ENCODE peak calls at places on chromosomes 5 and 9, in five cellular contexts. One of them, this sample, is unnamed.

GRCh38 chr9:112487799-112488345 is 1.2 kb downstream of the KIAA1958 start:
- DNase-seq in hepatocyte: peak
- DNase-seq in HFFc6: no peak
- DNase-seq in omental fat pad: no peak
- DNase-seq in GM06990: no peak
- DNase-seq in this sample: no peak

GRCh38 chr9:113598883-113599282 is 135.4 kb downstream of the RGS3 start:
- DNase-seq in GM06990: no peak
- DNase-seq in hepatocyte: no peak
- DNase-seq in HFFc6: no peak
- DNase-seq in omental fat pad: no peak
- DNase-seq in this sample: no peak

GRCh38 chr5:128036961-128037360 is 46.6 kb upstream of the SLC12A2 start:
- DNase-seq in GM06990: no peak
- DNase-seq in omental fat pad: no peak
- DNase-seq in HFFc6: no peak
- DNase-seq in hepatocyte: no peak
- DNase-seq in this sample: no peak

GRCh38 chr5:53019320-53019719 is 30.2 kb downstream of the ITGA2 start:
- DNase-seq in GM06990: no peak
- DNase-seq in hepatocyte: no peak
- DNase-seq in HFFc6: peak
- DNase-seq in omental fat pad: no peak
- DNase-seq in this sample: no peak

GRCh38 chr9:127390563-127390962 is 6.4 kb upstream of the SLC2A8 start:
- DNase-seq in hepatocyte: peak
- DNase-seq in GM06990: no peak
- DNase-seq in omental fat pad: no peak
- DNase-seq in HFFc6: no peak
- DNase-seq in this sample: no peak

GRCh38 chr5:76443399-76443798 is 40.3 kb downstream of the IQGAP2 start:
- DNase-seq in hepatocyte: no peak
- DNase-seq in GM06990: no peak
- DNase-seq in omental fat pad: no peak
- DNase-seq in HFFc6: no peak
- DNase-seq in this sample: no peak

GRCh38 chr9:121393318-121393717 is 23.3 kb upstream of the STOM start:
- DNase-seq in HFFc6: no peak
- DNase-seq in omental fat pad: no peak
- DNase-seq in GM06990: no peak
- DNase-seq in hepatocyte: no peak
- DNase-seq in this sample: no peak

GRCh38 chr9:91727316-91727861 is 222.6 kb downstream of the ROR2 start:
- DNase-seq in omental fat pad: no peak
- DNase-seq in hepatocyte: peak
- DNase-seq in HFFc6: peak
- DNase-seq in GM06990: no peak
- DNase-seq in this sample: no peak

GRCh38 chr5:178248750-178249149 is 16.1 kb upstream of the PHYKPL start:
- DNase-seq in HFFc6: no peak
- DNase-seq in hepatocyte: no peak
- DNase-seq in omental fat pad: no peak
- DNase-seq in GM06990: no peak
- DNase-seq in this sample: no peak

GRCh38 chr5:30100148-30100547 is 1093.3 kb upstream of the CDH6 start:
- DNase-seq in omental fat pad: no peak
- DNase-seq in GM06990: no peak
- DNase-seq in hepatocyte: no peak
- DNase-seq in HFFc6: no peak
- DNase-seq in this sample: no peak

GRCh38 chr5:146041180-146041789 is 64.1 kb downstream of the PLAC8L1 start:
- DNase-seq in hepatocyte: no peak
- DNase-seq in HFFc6: no peak
- DNase-seq in omental fat pad: no peak
- DNase-seq in GM06990: no peak
- DNase-seq in this sample: no peak

GRCh38 chr9:70049672-70050271 is 6.1 kb downstream of the MAMDC2 start:
- DNase-seq in hepatocyte: peak
- DNase-seq in GM06990: no peak
- DNase-seq in omental fat pad: no peak
- DNase-seq in HFFc6: peak
- DNase-seq in this sample: no peak

GRCh38 chr5:169933127-169933526 is 47.2 kb downstream of the INSYN2B start:
- DNase-seq in HFFc6: no peak
- DNase-seq in omental fat pad: no peak
- DNase-seq in GM06990: no peak
- DNase-seq in hepatocyte: no peak
- DNase-seq in this sample: no peak

GRCh38 chr5:10536931-10537579 is 26.8 kb upstream of the ANKRD33B start:
- DNase-seq in omental fat pad: no peak
- DNase-seq in hepatocyte: no peak
- DNase-seq in GM06990: peak
- DNase-seq in HFFc6: no peak
- DNase-seq in this sample: no peak

GRCh38 chr5:147439253-147439652 is 70.6 kb downstream of the DPYSL3 start:
- DNase-seq in GM06990: no peak
- DNase-seq in hepatocyte: no peak
- DNase-seq in omental fat pad: no peak
- DNase-seq in HFFc6: peak
- DNase-seq in this sample: no peak

GRCh38 chr9:137295313-137296213 is 6.5 kb downstream of the NRARP start:
- DNase-seq in hepatocyte: peak
- DNase-seq in HFFc6: no peak
- DNase-seq in omental fat pad: no peak
- DNase-seq in GM06990: peak
- DNase-seq in this sample: peak

GRCh38 chr5:157983906-157984551 is 125.1 kb upstream of the CLINT1 start:
- DNase-seq in omental fat pad: no peak
- DNase-seq in HFFc6: no peak
- DNase-seq in GM06990: no peak
- DNase-seq in hepatocyte: no peak
- DNase-seq in this sample: no peak

GRCh38 chr5:179914032-179914755 is 6.5 kb upstream of the TBC1D9B start:
- DNase-seq in hepatocyte: no peak
- DNase-seq in HFFc6: peak
- DNase-seq in GM06990: no peak
- DNase-seq in omental fat pad: no peak
- DNase-seq in this sample: no peak

GRCh38 chr9:131578016-131578415 is 32.7 kb downstream of the PRRT1B start:
- DNase-seq in HFFc6: no peak
- DNase-seq in hepatocyte: no peak
- DNase-seq in omental fat pad: no peak
- DNase-seq in GM06990: no peak
- DNase-seq in this sample: no peak

GRCh38 chr9:111712369-111712768 is 51.0 kb downstream of the GNG10 start:
- DNase-seq in hepatocyte: no peak
- DNase-seq in HFFc6: no peak
- DNase-seq in GM06990: no peak
- DNase-seq in omental fat pad: no peak
- DNase-seq in this sample: no peak

GRCh38 chr9:91178281-91179236 is 183.2 kb downstream of the AUH start:
- DNase-seq in omental fat pad: no peak
- DNase-seq in hepatocyte: no peak
- DNase-seq in HFFc6: no peak
- DNase-seq in GM06990: no peak
- DNase-seq in this sample: no peak

DNA sequence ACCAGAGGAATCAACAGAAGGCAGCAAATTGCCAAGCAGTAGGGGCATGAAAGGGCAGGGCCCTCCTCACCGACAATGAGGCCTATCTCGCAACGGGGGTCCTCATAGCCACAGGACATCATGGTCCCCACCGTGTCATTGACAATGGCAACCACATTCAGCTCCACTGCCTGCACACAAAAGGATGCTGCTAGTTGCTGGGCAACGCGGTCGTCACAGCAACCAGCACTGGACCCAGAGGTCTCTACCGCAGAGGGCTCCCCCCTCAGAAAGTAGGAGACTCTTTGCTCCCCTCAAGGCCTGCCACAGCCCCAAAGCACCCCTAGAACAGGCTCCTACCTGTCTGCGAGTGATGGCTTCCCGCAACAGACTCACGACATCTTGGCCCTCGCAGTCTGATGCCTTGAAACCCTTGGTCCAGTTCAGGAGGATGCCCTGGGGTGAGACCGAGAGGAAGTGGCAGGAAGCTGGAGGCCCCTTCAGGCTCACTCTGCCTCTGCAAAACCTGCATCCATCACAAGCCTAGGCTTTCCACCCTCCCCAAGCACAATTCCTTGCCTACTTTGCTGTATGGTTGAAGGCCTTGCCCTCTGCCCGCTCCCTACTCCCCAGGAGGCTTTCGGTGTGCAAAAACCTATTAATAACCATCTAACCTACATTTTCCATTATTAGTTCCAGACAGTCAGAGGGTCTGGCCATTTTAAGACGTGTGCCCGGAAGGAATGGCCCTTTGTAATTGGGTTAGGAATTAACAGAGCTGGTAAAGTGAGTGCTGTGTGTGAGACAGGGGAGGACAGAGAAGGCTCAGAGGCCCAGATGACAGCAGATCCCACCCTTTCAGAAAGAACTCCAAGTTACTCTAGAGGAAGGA is 15.2 kb downstream of the HK3 start:
- DNase-seq in omental fat pad: no peak
- DNase-seq in GM06990: no peak
- DNase-seq in hepatocyte: no peak
- DNase-seq in HFFc6: no peak
- DNase-seq in this sample: no peak
- TF ChIP-seq CTCF in omental fat pad: no peak
- TF ChIP-seq CTCF in GM06990: no peak
- TF ChIP-seq CTCF in hepatocyte: no peak
- TF ChIP-seq CTCF in HFFc6: no peak
- TF ChIP-seq CTCF in this sample: no peak

GRCh38 chr5:117594165-117594564 is 1019.5 kb upstream of the SEMA6A start:
- DNase-seq in HFFc6: no peak
- DNase-seq in GM06990: no peak
- DNase-seq in omental fat pad: no peak
- DNase-seq in hepatocyte: no peak
- DNase-seq in this sample: no peak

GRCh38 chr5:117587111-117587510 is 1012.5 kb upstream of the SEMA6A start:
- DNase-seq in hepatocyte: no peak
- DNase-seq in omental fat pad: no peak
- DNase-seq in HFFc6: no peak
- DNase-seq in GM06990: no peak
- DNase-seq in this sample: no peak

GRCh38 chr5:117588611-117589010 is 1014.0 kb upstream of the SEMA6A start:
- DNase-seq in omental fat pad: no peak
- DNase-seq in hepatocyte: no peak
- DNase-seq in GM06990: no peak
- DNase-seq in HFFc6: no peak
- DNase-seq in this sample: no peak

GRCh38 chr5:117590944-117591343 is 1016.3 kb upstream of the SEMA6A start:
- DNase-seq in GM06990: no peak
- DNase-seq in omental fat pad: no peak
- DNase-seq in HFFc6: peak
- DNase-seq in hepatocyte: peak
- DNase-seq in this sample: no peak
- TF ChIP-seq CTCF in GM06990: peak
- TF ChIP-seq CTCF in omental fat pad: no peak
- TF ChIP-seq CTCF in HFFc6: peak
- TF ChIP-seq CTCF in hepatocyte: peak
- TF ChIP-seq CTCF in this sample: no peak

DNA sequence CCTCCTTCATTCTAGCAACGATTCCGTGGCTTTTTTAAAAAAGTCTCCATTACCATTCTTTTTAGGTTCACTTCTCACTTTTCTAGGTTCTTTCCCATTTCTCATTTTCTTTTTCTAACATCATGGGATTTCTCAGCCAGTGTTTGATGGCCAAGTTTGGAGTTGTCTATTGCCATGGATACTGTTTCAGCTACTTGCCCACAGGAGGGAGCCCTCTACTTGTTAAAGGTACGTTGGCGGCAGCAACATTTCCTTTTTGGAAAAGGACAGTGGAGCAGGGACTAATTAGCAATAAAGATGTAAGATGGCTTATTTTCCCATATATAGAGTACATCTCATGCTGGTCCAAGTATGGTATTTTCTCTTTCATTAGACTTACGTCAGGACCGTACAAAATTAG is 2257.5 kb upstream of the C9orf72 start:
- DNase-seq in hepatocyte: peak
- DNase-seq in GM06990: no peak
- DNase-seq in omental fat pad: no peak
- DNase-seq in HFFc6: peak
- DNase-seq in this sample: no peak
- TF ChIP-seq CTCF in hepatocyte: peak
- TF ChIP-seq CTCF in GM06990: no peak
- TF ChIP-seq CTCF in omental fat pad: no peak
- TF ChIP-seq CTCF in HFFc6: peak
- TF ChIP-seq CTCF in this sample: no peak

GRCh38 chr5:13218518-13218917 is 726.0 kb downstream of the DNAH5 start:
- DNase-seq in HFFc6: no peak
- DNase-seq in hepatocyte: peak
- DNase-seq in omental fat pad: no peak
- DNase-seq in GM06990: no peak
- DNase-seq in this sample: no peak
- TF ChIP-seq CTCF in HFFc6: no peak
- TF ChIP-seq CTCF in hepatocyte: peak
- TF ChIP-seq CTCF in omental fat pad: no peak
- TF ChIP-seq CTCF in GM06990: no peak
- TF ChIP-seq CTCF in this sample: no peak

GRCh38 chr5:7261049-7261448 is 134.9 kb upstream of the ADCY2 start:
- DNase-seq in HFFc6: peak
- DNase-seq in hepatocyte: peak
- DNase-seq in omental fat pad: no peak
- DNase-seq in GM06990: no peak
- DNase-seq in this sample: no peak
- TF ChIP-seq CTCF in HFFc6: peak
- TF ChIP-seq CTCF in hepatocyte: peak
- TF ChIP-seq CTCF in omental fat pad: no peak
- TF ChIP-seq CTCF in GM06990: peak
- TF ChIP-seq CTCF in this sample: no peak

This sample was measured in natural killer cell.